ENCODE peak calls at places on chromosome 18, in nine cellular contexts. One of them, this sample, is unnamed.

GRCh38 chr18:10081477-10081876 is 167.7 kb downstream of the VAPA start:
- DNase-seq in colonic mucosa: no peak
- DNase-seq in M059J: no peak
- DNase-seq in non-pigmented ciliary epithelial cell: no peak
- DNase-seq in astrocyte: no peak
- DNase-seq in right atrium auricular region: no peak
- DNase-seq in endothelial cell: no peak
- DNase-seq in activated T-cell treated with anti-CD3 and anti-CD28 coated beads for 1 hour: no peak
- DNase-seq in lower leg skin: no peak
- DNase-seq in this sample: no peak

GRCh38 chr18:62505669-62506494 is 16.9 kb upstream of the ZCCHC2 start:
- DNase-seq in colonic mucosa: no peak
- DNase-seq in M059J: peak
- DNase-seq in non-pigmented ciliary epithelial cell: no peak
- DNase-seq in astrocyte: no peak
- DNase-seq in right atrium auricular region: no peak
- DNase-seq in endothelial cell: no peak
- DNase-seq in activated T-cell treated with anti-CD3 and anti-CD28 coated beads for 1 hour: peak
- DNase-seq in lower leg skin: no peak
- DNase-seq in this sample: peak

GRCh38 chr18:47585136-47585535 is 333.7 kb upstream of the SKOR2 start:
- DNase-seq in colonic mucosa: no peak
- DNase-seq in M059J: no peak
- DNase-seq in non-pigmented ciliary epithelial cell: no peak
- DNase-seq in astrocyte: no peak
- DNase-seq in right atrium auricular region: no peak
- DNase-seq in endothelial cell: no peak
- DNase-seq in activated T-cell treated with anti-CD3 and anti-CD28 coated beads for 1 hour: no peak
- DNase-seq in lower leg skin: no peak
- DNase-seq in this sample: no peak

GRCh38 chr18:12645751-12646203 is 12.1 kb downstream of the SPIRE1 start:
- DNase-seq in colonic mucosa: no peak
- DNase-seq in M059J: no peak
- DNase-seq in non-pigmented ciliary epithelial cell: no peak
- DNase-seq in astrocyte: no peak
- DNase-seq in right atrium auricular region: no peak
- DNase-seq in endothelial cell: no peak
- DNase-seq in activated T-cell treated with anti-CD3 and anti-CD28 coated beads for 1 hour: no peak
- DNase-seq in lower leg skin: peak
- DNase-seq in this sample: no peak

GRCh38 chr18:57776354-57776753 is 26.8 kb downstream of the ATP8B1 start:
- DNase-seq in colonic mucosa: no peak
- DNase-seq in M059J: no peak
- DNase-seq in non-pigmented ciliary epithelial cell: no peak
- DNase-seq in astrocyte: no peak
- DNase-seq in right atrium auricular region: no peak
- DNase-seq in endothelial cell: no peak
- DNase-seq in activated T-cell treated with anti-CD3 and anti-CD28 coated beads for 1 hour: no peak
- DNase-seq in lower leg skin: no peak
- DNase-seq in this sample: no peak

GRCh38 chr18:36297419-36298112 is at the start of gene FHOD3:
- DNase-seq in colonic mucosa: peak
- DNase-seq in M059J: peak
- DNase-seq in non-pigmented ciliary epithelial cell: no peak
- DNase-seq in astrocyte: peak
- DNase-seq in right atrium auricular region: no peak
- DNase-seq in endothelial cell: peak
- DNase-seq in activated T-cell treated with anti-CD3 and anti-CD28 coated beads for 1 hour: no peak
- DNase-seq in lower leg skin: no peak
- DNase-seq in this sample: no peak

GRCh38 chr18:56492136-56492535 is 146.3 kb downstream of the TXNL1 start:
- DNase-seq in colonic mucosa: no peak
- DNase-seq in M059J: no peak
- DNase-seq in non-pigmented ciliary epithelial cell: no peak
- DNase-seq in astrocyte: no peak
- DNase-seq in right atrium auricular region: no peak
- DNase-seq in endothelial cell: no peak
- DNase-seq in activated T-cell treated with anti-CD3 and anti-CD28 coated beads for 1 hour: no peak
- DNase-seq in lower leg skin: no peak
- DNase-seq in this sample: no peak

GRCh38 chr18:42048150-42048549 is 93.1 kb downstream of the PIK3C3 start:
- DNase-seq in colonic mucosa: no peak
- DNase-seq in M059J: peak
- DNase-seq in non-pigmented ciliary epithelial cell: peak
- DNase-seq in astrocyte: peak
- DNase-seq in right atrium auricular region: no peak
- DNase-seq in endothelial cell: no peak
- DNase-seq in activated T-cell treated with anti-CD3 and anti-CD28 coated beads for 1 hour: no peak
- DNase-seq in lower leg skin: no peak
- DNase-seq in this sample: no peak

GRCh38 chr18:37420315-37420880 is 145.2 kb downstream of the CELF4 start:
- DNase-seq in colonic mucosa: no peak
- DNase-seq in M059J: peak
- DNase-seq in non-pigmented ciliary epithelial cell: no peak
- DNase-seq in astrocyte: no peak
- DNase-seq in right atrium auricular region: no peak
- DNase-seq in endothelial cell: no peak
- DNase-seq in activated T-cell treated with anti-CD3 and anti-CD28 coated beads for 1 hour: no peak
- DNase-seq in lower leg skin: no peak
- DNase-seq in this sample: no peak

GRCh38 chr18:42649636-42650035 is 465.8 kb downstream of the RIT2 start:
- DNase-seq in colonic mucosa: no peak
- DNase-seq in M059J: peak
- DNase-seq in non-pigmented ciliary epithelial cell: no peak
- DNase-seq in astrocyte: peak
- DNase-seq in right atrium auricular region: no peak
- DNase-seq in endothelial cell: no peak
- DNase-seq in activated T-cell treated with anti-CD3 and anti-CD28 coated beads for 1 hour: no peak
- DNase-seq in lower leg skin: no peak
- DNase-seq in this sample: no peak

GRCh38 chr18:2617974-2618373 is 37.6 kb upstream of the SMCHD1 start:
- DNase-seq in colonic mucosa: no peak
- DNase-seq in M059J: peak
- DNase-seq in non-pigmented ciliary epithelial cell: no peak
- DNase-seq in astrocyte: peak
- DNase-seq in right atrium auricular region: no peak
- DNase-seq in endothelial cell: no peak
- DNase-seq in activated T-cell treated with anti-CD3 and anti-CD28 coated beads for 1 hour: no peak
- DNase-seq in lower leg skin: no peak
- DNase-seq in this sample: no peak

GRCh38 chr18:22179631-22180030 is 10.2 kb downstream of the GATA6 start:
- DNase-seq in colonic mucosa: no peak
- DNase-seq in M059J: no peak
- DNase-seq in non-pigmented ciliary epithelial cell: no peak
- DNase-seq in astrocyte: no peak
- DNase-seq in right atrium auricular region: no peak
- DNase-seq in endothelial cell: no peak
- DNase-seq in activated T-cell treated with anti-CD3 and anti-CD28 coated beads for 1 hour: no peak
- DNase-seq in lower leg skin: no peak
- DNase-seq in this sample: no peak

GRCh38 chr18:49849331-49850217 is 36.2 kb upstream of the ACAA2 start:
- DNase-seq in colonic mucosa: peak
- DNase-seq in M059J: peak
- DNase-seq in non-pigmented ciliary epithelial cell: peak
- DNase-seq in astrocyte: peak
- DNase-seq in right atrium auricular region: peak
- DNase-seq in endothelial cell: no peak
- DNase-seq in activated T-cell treated with anti-CD3 and anti-CD28 coated beads for 1 hour: no peak
- DNase-seq in lower leg skin: no peak
- DNase-seq in this sample: no peak